ENCODE peak calls at places on chromosomes 1 and 21, in nine cellular contexts. C is thoracic aorta, I is endothelial cell, E is Caki2, Y is NCI-H510A, H is ELF-1, F is cardiac muscle cell, O is hypothalamus, Q is activated T-helper 1 cell treated with Interleukin-2 at 50 U/mL for 16 hours. D is an unnamed sample.

GRCh38 chr21:45850181-45850580 is 131.4 kb upstream of the COL6A1 start:
- DNase-seq in C (no peak), I (no peak), E (no peak), Y (no peak), H (no peak), F (no peak), O (no peak), Q (no peak), D (no peak)

GRCh38 chr21:36377391-36377842 is 7.8 kb upstream of the CHAF1B start:
- DNase-seq in C (no peak), I (no peak), E (no peak), Y (no peak), H (no peak), F (no peak), O (no peak), Q (no peak), D (no peak)

GRCh38 chr21:45030637-45031218 is 43.7 kb upstream of the ADARB1 start:
- DNase-seq in C (no peak), I (no peak), E (no peak), Y (no peak), H (no peak), F (peak), O (no peak), Q (no peak), D (peak)

GRCh38 chr1:16677552-16678423 is 11.0 kb upstream of the RNU1-3 start:
- DNase-seq in C (no peak), I (peak), E (peak), Y (no peak), H (peak), F (peak), O (no peak), Q (no peak), D (peak)

GRCh38 chr1:39268906-39269305 is 64.4 kb downstream of the MACF1 start:
- DNase-seq in C (no peak), I (peak), E (no peak), Y (peak), H (peak), F (no peak), O (no peak), Q (no peak), D (peak)

GRCh38 chr1:109768335-109768650 is 4.6 kb upstream of the EPS8L3 start:
- DNase-seq in C (no peak), I (no peak), E (no peak), Y (no peak), H (no peak), F (no peak), O (no peak), Q (no peak), D (no peak)

GRCh38 chr1:26772687-26773086 is 15.1 kb upstream of the PIGV start:
- DNase-seq in C (no peak), I (no peak), E (peak), Y (no peak), H (no peak), F (peak), O (no peak), Q (no peak), D (no peak)

GRCh38 chr21:46035809-46036695 is 54.5 kb downstream of the COL6A1 start:
- DNase-seq in C (no peak), I (no peak), E (no peak), Y (no peak), H (no peak), F (peak), O (no peak), Q (no peak), D (no peak)

GRCh38 chr21:39046236-39046911 is 136.9 kb downstream of the PSMG1 start:
- DNase-seq in C (no peak), I (no peak), E (no peak), Y (no peak), H (no peak), F (no peak), O (no peak), Q (no peak), D (no peak)

GRCh38 chr1:43783671-43784205 is 76.4 kb downstream of the ST3GAL3 start:
- DNase-seq in C (no peak), I (no peak), E (peak), Y (no peak), H (peak), F (no peak), O (no peak), Q (no peak), D (no peak)

GRCh38 chr1:234776256-234776874 is 166.4 kb upstream of the IRF2BP2 start:
- DNase-seq in C (no peak), I (no peak), E (no peak), Y (no peak), H (no peak), F (no peak), O (no peak), Q (no peak), D (no peak)

GRCh38 chr1:172255223-172255560 is 165.3 kb upstream of the C1orf105 start:
- DNase-seq in C (no peak), I (no peak), E (no peak), Y (no peak), H (no peak), F (no peak), O (no peak), Q (no peak), D (no peak)

GRCh38 chr1:203144661-203145060 is 17.1 kb downstream of the ADORA1 start:
- DNase-seq in C (no peak), I (no peak), E (no peak), Y (no peak), H (no peak), F (peak), O (peak), Q (no peak), D (no peak)

GRCh38 chr1:231241751-231242150 is 739 bp downstream of the GNPAT start:
- DNase-seq in C (no peak), I (peak), E (peak), Y (no peak), H (no peak), F (peak), O (no peak), Q (no peak), D (peak)

GRCh38 chr1:177558372-177558771 is 387.6 kb downstream of the BRINP2 start:
- DNase-seq in C (no peak), I (no peak), E (no peak), Y (no peak), H (no peak), F (no peak), O (no peak), Q (no peak), D (no peak)

GRCh38 chr1:51953079-51953478 is 37.4 kb downstream of the RAB3B start:
- DNase-seq in C (no peak), I (no peak), E (no peak), Y (no peak), H (no peak), F (no peak), O (no peak), Q (no peak), D (no peak)

GRCh38 chr1:113226118-113226517 is 153.1 kb downstream of the LRIG2 start:
- DNase-seq in C (peak), I (no peak), E (no peak), Y (no peak), H (no peak), F (peak), O (no peak), Q (no peak), D (peak)

GRCh38 chr1:243483952-243484351 is 228.1 kb downstream of the SDCCAG8 start:
- DNase-seq in C (no peak), I (no peak), E (no peak), Y (no peak), H (no peak), F (no peak), O (no peak), Q (no peak), D (no peak)

GRCh38 chr1:182962554-182963115 is 9.7 kb upstream of the SHCBP1L start:
- DNase-seq in C (peak), I (peak), E (peak), Y (peak), H (peak), F (peak), O (peak), Q (no peak), D (peak)

GRCh38 chr1:224769987-224770693 is 154.0 kb downstream of the CNIH3 start:
- DNase-seq in C (no peak), I (no peak), E (peak), Y (no peak), H (no peak), F (peak), O (no peak), Q (no peak), D (no peak)

GRCh38 chr1:98669355-98670296 is 8.1 kb downstream of the SNX7 start:
- DNase-seq in C (no peak), I (no peak), E (no peak), Y (no peak), H (no peak), F (no peak), O (no peak), Q (no peak), D (no peak)

GRCh38 chr1:231301990-231302389 is 35.7 kb downstream of the EXOC8 start:
- DNase-seq in C (no peak), I (no peak), E (no peak), Y (no peak), H (no peak), F (no peak), O (no peak), Q (no peak), D (no peak)

GRCh38 chr1:21680918-21681317 is 11.8 kb upstream of the RAP1GAP start:
- DNase-seq in C (no peak), I (no peak), E (no peak), Y (no peak), H (no peak), F (peak), O (no peak), Q (no peak), D (no peak)

GRCh38 chr1:23779826-23780371 is 1.7 kb downstream of the PITHD1 start:
- DNase-seq in C (no peak), I (no peak), E (peak), Y (no peak), H (no peak), F (no peak), O (no peak), Q (no peak), D (no peak)

GRCh38 chr1:60898413-60898812 is 183.9 kb upstream of the NFIA start:
- DNase-seq in C (no peak), I (no peak), E (no peak), Y (no peak), H (no peak), F (no peak), O (no peak), Q (no peak), D (no peak)

GRCh38 chr1:198529414-198529813 is 11.1 kb downstream of the ATP6V1G3 start:
- DNase-seq in C (no peak), I (no peak), E (no peak), Y (no peak), H (no peak), F (peak), O (no peak), Q (no peak), D (no peak)

GRCh38 chr1:85240174-85240601 is 19.3 kb downstream of the C1orf52 start:
- DNase-seq in C (no peak), I (no peak), E (no peak), Y (no peak), H (peak), F (peak), O (no peak), Q (no peak), D (peak)